ENCODE peak calls at places on chromosomes 6 and 20, in nine cellular contexts. O is OCI-LY7, Y is stomach, K is hepatocyte, R is suprapubic skin, L is A549, V is RWPE2, H is upper lobe of right lung, D is fibroblast of lung. W is an unnamed sample.

GRCh38 chr20:10596726-10597125 is 77.1 kb downstream of the JAG1 start:
- DNase-seq in O (no peak), Y (no peak), K (no peak), R (no peak), L (peak; percentile 56), V (no peak), H (no peak), D (peak; percentile 86), W (no peak)

GRCh38 chr20:6636209-6637159 is 131.0 kb upstream of the BMP2 start:
- DNase-seq in O (peak; percentile 5), Y (no peak), K (peak; percentile 81), R (no peak), L (peak; percentile 23), V (no peak), H (no peak), D (peak; percentile 65), W (no peak)

GRCh38 chr6:74249658-74250057 is 553.7 kb downstream of the CD109 start:
- DNase-seq in O (no peak), Y (no peak), K (no peak), R (no peak), L (no peak), V (no peak), H (no peak), D (peak; percentile 84), W (no peak)

GRCh38 chr6:118252474-118252873 is 295.6 kb upstream of the PLN start:
- DNase-seq in O (peak; percentile 3), Y (no peak), K (no peak), R (no peak), L (no peak), V (no peak), H (no peak), D (no peak), W (no peak)

GRCh38 chr6:150894935-150895686 is 29.6 kb downstream of the MTHFD1L start:
- DNase-seq in O (no peak), Y (no peak), K (peak; percentile 31), R (no peak), L (no peak), V (no peak), H (no peak), D (peak; percentile 72), W (no peak)

GRCh38 chr6:830667-831327 is 137.9 kb upstream of the EXOC2 start:
- DNase-seq in O (no peak), Y (no peak), K (no peak), R (no peak), L (no peak), V (no peak), H (no peak), D (no peak), W (no peak)

GRCh38 chr6:53493635-53494025 is 51.3 kb downstream of the GCLC start:
- DNase-seq in O (no peak), Y (no peak), K (no peak), R (no peak), L (no peak), V (no peak), H (no peak), D (peak; percentile 47), W (no peak)

GRCh38 chr20:56515657-56516381 is 8.7 kb upstream of the FAM209A start:
- DNase-seq in O (no peak), Y (no peak), K (no peak), R (no peak), L (no peak), V (no peak), H (no peak), D (no peak), W (no peak)

GRCh38 chr6:168865-169455 is 123.3 kb upstream of the DUSP22 start:
- DNase-seq in O (peak; percentile 62), Y (no peak), K (peak; percentile 62), R (no peak), L (peak; percentile 20), V (no peak), H (no peak), D (peak; percentile 38), W (no peak)

GRCh38 chr6:170266061-170266825 is 24.6 kb downstream of the DLL1 start:
- DNase-seq in O (no peak), Y (no peak), K (no peak), R (no peak), L (no peak), V (no peak), H (no peak), D (no peak), W (no peak)

GRCh38 chr6:125867483-125867935 is 76.7 kb downstream of the NCOA7 start:
- DNase-seq in O (no peak), Y (no peak), K (peak; percentile 25), R (no peak), L (no peak), V (peak; percentile 94), H (peak; percentile 73), D (peak; percentile 86), W (no peak)

GRCh38 chr6:43355862-43356590 is 13.4 kb downstream of the ZNF318 start:
- DNase-seq in O (peak; percentile 27), Y (no peak), K (peak; percentile 40), R (no peak), L (peak; percentile 7), V (no peak), H (no peak), D (peak; percentile 17), W (no peak)

GRCh38 chr6:73657201-73657600 is 3.4 kb upstream of the SLC17A5 start:
- DNase-seq in O (no peak), Y (no peak), K (no peak), R (no peak), L (no peak), V (no peak), H (no peak), D (no peak), W (no peak)

GRCh38 chr6:89035252-89036106 is 45.1 kb upstream of the PNRC1 start:
- DNase-seq in O (no peak), Y (peak; percentile 72), K (peak; percentile 90), R (peak; percentile 93), L (peak; percentile 51), V (peak; percentile 98), H (peak; percentile 78), D (peak; percentile 96), W (peak; percentile 84)

GRCh38 chr6:127121637-127121960 is 3.1 kb downstream of the RSPO3 start:
- DNase-seq in O (no peak), Y (no peak), K (no peak), R (no peak), L (no peak), V (no peak), H (no peak), D (no peak), W (no peak)

GRCh38 chr6:127120787-127121636 is 2.5 kb downstream of the RSPO3 start:
- DNase-seq in O (peak; percentile 43), Y (peak; percentile 68), K (peak; percentile 87), R (peak; percentile 86), L (peak; percentile 41), V (peak; percentile 61), H (peak; percentile 89), D (peak; percentile 74), W (no peak)

GRCh38 chr6:127119361-127120108 is 1.1 kb downstream of the RSPO3 start:
- DNase-seq in O (no peak), Y (peak; percentile 25), K (peak; percentile 29), R (peak; percentile 61), L (peak; percentile 5), V (peak; percentile 59), H (peak; percentile 68), D (peak; percentile 14), W (no peak)

GRCh38 chr6:127118505-127119360 is at the start of gene RSPO3:
- DNase-seq in O (no peak), Y (peak; percentile 25), K (peak; percentile 44), R (peak; percentile 71), L (peak; percentile 31), V (no peak), H (peak; percentile 70), D (peak; percentile 40), W (no peak)

DNA sequence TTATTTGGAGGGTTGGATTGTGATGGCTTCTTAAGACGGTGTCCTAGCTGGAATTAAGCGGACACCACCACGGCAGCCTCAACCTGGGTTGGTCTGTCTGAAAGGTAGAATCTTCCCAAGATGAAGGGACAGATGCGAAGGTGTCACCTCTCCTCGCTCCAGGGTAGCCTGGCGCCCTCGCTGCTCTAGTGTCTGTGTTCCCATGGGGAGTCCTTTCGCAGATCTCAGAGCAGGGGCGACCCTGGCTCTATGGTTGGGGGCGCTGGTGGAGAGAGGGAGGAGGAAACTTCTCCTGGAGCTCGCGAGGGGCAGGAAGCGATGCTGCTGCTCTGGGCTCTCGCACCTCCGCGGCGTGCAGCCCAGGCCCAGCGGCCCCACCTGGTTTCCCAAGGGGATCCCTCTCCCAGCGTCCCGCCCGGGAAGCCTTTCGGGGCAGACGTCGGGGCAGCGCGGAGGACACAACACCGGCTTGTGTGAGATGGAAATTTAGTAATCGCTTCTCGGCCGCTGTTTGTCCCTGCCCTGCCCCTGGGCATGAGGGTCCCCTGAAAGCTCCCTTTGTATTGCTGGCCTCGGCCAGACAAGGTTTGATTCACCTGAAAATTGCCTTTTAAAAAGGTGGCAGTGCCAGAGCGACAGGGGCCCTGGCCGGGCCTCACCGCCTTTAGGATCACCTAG is 1.8 kb downstream of the RSPO3 start:
- DNase-seq in O (no peak), Y (no peak), K (peak; percentile 18), R (peak; percentile 58), L (no peak), V (no peak), H (peak; percentile 68), D (no peak), W (no peak)
- H3K4me3 ChIP-seq in O (no peak overlapping the region), Y (peak overlapping the region; percentile 61), K (peak overlapping the region; percentile 60), R (peak overlapping the region; percentile 62), L (peak overlapping the region; percentile 90), V (no peak overlapping the region), H (peak overlapping the region; percentile 57), D (peak overlapping the region; percentile 65), W (peak overlapping the region; percentile 72)

GRCh38 chr20:62401331-62401779 is 5.7 kb downstream of the CABLES2 start:
- DNase-seq in O (no peak), Y (no peak), K (no peak), R (no peak), L (peak; percentile 35), V (peak; percentile 89), H (no peak), D (no peak), W (no peak)
- TF ChIP-seq CTCF in O (no peak), Y (no peak), K (peak; percentile 9), R (no peak), L (peak; percentile 18), V (peak; percentile 57), H (no peak), D (no peak), W (no peak)

GRCh38 chr20:50085481-50086365 is 27.2 kb downstream of the UBE2V1 start:
- DNase-seq in O (peak; percentile 76), Y (no peak), K (peak; percentile 81), R (peak; percentile 62), L (peak; percentile 81), V (peak; percentile 80), H (peak; percentile 69), D (peak; percentile 58), W (no peak)
- H3K27ac ChIP-seq in O (peak overlapping the region; percentile 34), Y (peak overlapping the region; percentile 63), K (peak overlapping the region; percentile 14), R (no peak overlapping the region), L (peak overlapping the region; percentile 69), V (peak overlapping the region; percentile 73), H (peak overlapping the region; percentile 48), D (peak overlapping the region; percentile 62), W (no peak overlapping the region)

DNA sequence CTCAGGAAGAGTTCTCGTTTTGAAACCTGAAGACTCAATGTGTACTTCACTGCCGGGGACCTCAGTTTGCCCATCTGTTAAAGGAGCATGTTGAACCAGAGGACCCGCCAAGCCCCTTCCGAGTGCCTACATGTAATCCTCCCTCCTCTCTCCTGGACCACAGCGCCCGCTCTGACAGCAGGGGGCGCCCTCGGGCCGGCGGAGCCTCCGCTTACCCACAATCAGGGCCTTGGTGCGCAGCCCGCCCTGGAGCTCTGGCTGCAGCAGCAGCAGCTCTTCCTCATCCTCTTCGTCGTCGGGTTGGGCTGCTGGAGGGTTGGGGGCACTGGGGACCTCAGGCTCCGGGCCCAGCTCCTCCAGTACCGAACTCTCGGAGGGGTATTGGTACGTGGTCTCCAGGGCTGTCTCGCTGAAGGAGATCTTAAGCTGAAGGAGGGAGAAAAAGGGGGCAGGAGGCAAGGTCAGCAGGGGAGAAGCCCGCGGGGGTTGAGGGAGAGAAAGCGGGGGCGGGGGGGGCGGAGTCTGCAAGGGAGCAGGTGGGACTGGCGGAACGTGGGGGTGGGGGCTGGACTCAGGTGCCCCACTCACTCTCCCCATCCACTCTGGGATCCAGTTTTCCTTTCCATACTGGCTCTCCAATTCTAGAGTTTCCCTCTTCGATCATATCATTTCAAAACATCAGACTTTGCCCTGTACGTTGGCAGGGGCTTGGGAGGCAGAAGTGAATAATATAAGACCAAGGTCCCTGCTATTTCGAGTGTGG is 6.3 kb upstream of the DHX16 start:
- DNase-seq in O (peak; percentile 89), Y (peak; percentile 90), K (peak; percentile 90), R (peak; percentile 91), L (peak; percentile 67), V (no peak), H (peak; percentile 93), D (peak; percentile 69), W (no peak)
- H3K4me3 ChIP-seq in O (peak overlapping the region; percentile 95), Y (peak overlapping the region; percentile 9), K (no peak overlapping the region), R (peak overlapping the region; percentile 68), L (peak overlapping the region; percentile 19), V (no peak overlapping the region), H (peak overlapping the region; percentile 78), D (no peak overlapping the region), W (peak overlapping the region; percentile 99)

W was measured in thoracic aorta.